ENCODE peak calls at places on chromosomes 2 and 18, in five cellular contexts. J is aorta; V is tibial nerve; X is suprapubic skin; Q is CD4-positive, alpha-beta T cell. I is an unnamed sample.

GRCh38 chr2:43344911-43345373 is 118.5 kb upstream of the ZFP36L2 start:
- DNase-seq in J (no peak), V (no peak), X (no peak), Q (no peak), I (no peak)

GRCh38 chr2:241776336-241777166 is at the start of gene GAL3ST2:
- DNase-seq in J (peak; percentile 74), V (no peak), X (no peak), Q (no peak), I (no peak)

GRCh38 chr18:3151379-3152264 is 68.1 kb downstream of the MYOM1 start:
- DNase-seq in J (no peak), V (no peak), X (no peak), Q (no peak), I (no peak)

GRCh38 chr2:235008584-235009044 is 56.8 kb downstream of the SH3BP4 start:
- DNase-seq in J (no peak), V (no peak), X (no peak), Q (no peak), I (no peak)

GRCh38 chr18:49002881-49003280 is 52.1 kb upstream of the SMAD7 start:
- DNase-seq in J (no peak), V (no peak), X (no peak), Q (no peak), I (no peak)

GRCh38 chr2:96088340-96089335 is 27.7 kb downstream of the ADRA2B start:
- DNase-seq in J (peak; percentile 65), V (peak; percentile 1), X (no peak), Q (no peak), I (no peak)

GRCh38 chr2:38540580-38541290 is 62.0 kb downstream of the HNRNPLL start:
- DNase-seq in J (no peak), V (no peak), X (no peak), Q (no peak), I (no peak)

GRCh38 chr2:232884549-232885263 is 14.6 kb downstream of the SNORC start:
- DNase-seq in J (peak; percentile 69), V (no peak), X (no peak), Q (no peak), I (no peak)

GRCh38 chr2:43219383-43220228 is 6.8 kb downstream of the ZFP36L2 start:
- DNase-seq in J (peak; percentile 94), V (peak; percentile 72), X (peak; percentile 92), Q (peak; percentile 81), I (peak; percentile 87)

GRCh38 chr18:48702346-48703032 is 163.7 kb downstream of the CTIF start:
- DNase-seq in J (no peak), V (no peak), X (no peak), Q (no peak), I (no peak)

GRCh38 chr2:129256642-129257041 is 722.8 kb upstream of the RAB6C start:
- DNase-seq in J (no peak), V (no peak), X (no peak), Q (no peak), I (no peak)

DNA sequence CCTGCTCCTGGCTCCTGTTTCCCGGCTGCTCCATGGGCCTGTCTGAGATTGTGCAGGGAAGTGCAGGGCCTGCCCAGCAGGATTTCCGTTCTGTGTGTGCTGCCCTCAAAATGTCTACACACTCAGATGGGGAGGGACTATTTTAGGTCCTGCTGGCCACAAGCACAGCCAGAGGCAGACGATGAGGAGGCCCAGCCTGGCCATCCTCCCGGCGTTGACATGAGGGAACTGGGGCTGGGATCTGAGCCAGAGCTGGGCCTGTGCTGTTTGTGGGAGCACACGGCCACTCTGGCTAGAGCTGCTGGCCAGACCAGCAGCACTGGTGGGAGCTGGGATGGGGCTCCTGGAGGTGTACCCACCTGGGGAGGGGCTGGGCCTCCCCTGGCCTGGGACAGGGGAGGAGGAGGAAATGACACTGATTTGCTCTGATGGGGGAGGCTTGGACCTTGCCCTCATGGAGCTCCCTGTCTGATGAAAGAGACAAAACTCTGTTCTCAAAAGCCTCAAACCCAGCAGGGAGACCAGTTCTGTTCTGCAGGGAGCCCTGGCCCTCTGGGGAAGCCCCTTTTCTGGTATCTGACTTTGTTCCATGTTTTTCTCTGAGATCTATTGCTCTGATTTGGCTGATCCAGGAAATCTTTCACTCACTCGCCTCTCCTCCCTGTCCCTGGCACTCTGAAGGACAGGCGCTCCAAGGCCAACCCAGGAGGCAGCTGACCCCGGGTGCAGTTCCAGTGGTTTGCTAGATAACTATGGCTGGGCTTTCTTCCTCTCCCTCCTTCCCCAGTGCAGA is 161.8 kb downstream of the DYSF start:
- DNase-seq in J (peak; percentile 89), V (peak; percentile 44), X (no peak), Q (no peak), I (peak; percentile 35)
- H3K27ac ChIP-seq in J (peak overlapping the region; percentile 45), V (peak overlapping the region; percentile 43), X (peak overlapping the region; percentile 58), Q (no peak overlapping the region), I (no peak overlapping the region)

DNA sequence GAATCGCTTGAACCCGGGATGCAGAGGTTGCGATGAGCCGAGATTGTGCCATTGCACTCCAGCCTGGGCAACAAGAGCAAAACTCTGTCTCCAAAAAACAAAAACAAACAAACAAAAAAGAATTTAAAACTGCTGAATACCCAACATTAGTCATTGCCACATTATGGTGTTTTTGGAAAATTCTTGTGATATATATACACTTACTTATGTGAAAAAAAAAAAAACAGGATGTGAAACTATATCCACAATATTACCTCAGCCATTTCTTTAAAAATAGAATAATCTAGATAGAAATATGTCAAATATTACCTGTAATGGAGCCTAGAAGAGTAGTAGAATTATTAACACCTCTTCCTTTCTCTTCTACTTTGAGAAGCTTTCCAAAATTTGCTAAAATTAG is 288.3 kb upstream of the FN1 start:
- DNase-seq in J (no peak), V (no peak), X (no peak), Q (no peak), I (no peak)
- H3K27ac ChIP-seq in J (no peak overlapping the region), V (no peak overlapping the region), X (no peak overlapping the region), Q (no peak overlapping the region), I (no peak overlapping the region)

DNA sequence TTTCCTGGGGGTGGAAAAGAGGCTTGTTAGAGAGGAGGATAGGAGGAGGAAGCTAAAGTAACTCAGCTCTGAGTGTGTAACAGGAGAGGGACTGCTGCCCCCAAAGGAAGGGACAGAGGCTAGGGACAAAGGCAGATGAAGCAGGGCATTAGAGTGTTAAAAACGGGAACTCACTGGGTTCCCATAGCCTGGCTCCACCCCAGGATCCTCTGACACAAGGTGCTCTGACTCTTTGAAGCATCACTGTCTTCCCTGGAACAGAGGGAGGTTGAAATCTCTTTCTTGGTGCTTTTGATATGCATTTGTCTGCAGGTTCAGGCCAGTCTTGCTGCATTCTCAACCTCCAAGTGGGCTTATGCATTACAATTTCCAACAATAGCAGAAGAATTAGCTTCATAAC is 22.9 kb downstream of the IL36A start:
- DNase-seq in J (no peak), V (no peak), X (no peak), Q (no peak), I (no peak)
- H3K27ac ChIP-seq in J (no peak overlapping the region), V (no peak overlapping the region), X (no peak overlapping the region), Q (no peak overlapping the region), I (no peak overlapping the region)

DNA sequence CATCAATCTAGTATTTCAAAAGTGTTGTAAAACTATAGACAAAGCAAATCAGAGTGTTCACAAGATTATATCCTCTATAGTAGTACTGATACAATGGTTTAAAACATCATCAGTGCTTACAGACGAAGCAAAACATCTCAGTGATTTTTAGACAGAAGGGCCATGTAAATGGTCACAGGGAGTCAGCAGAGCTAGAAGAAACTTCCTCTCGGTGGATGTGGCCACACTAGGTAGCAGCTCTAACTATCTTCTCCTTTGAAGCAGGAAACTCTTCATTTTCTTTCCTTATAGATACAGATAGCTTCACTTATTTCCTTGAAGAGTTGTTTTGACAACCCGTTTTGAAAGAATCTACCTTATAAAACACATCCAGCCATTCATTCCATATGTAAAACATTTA is 80.4 kb upstream of the CD226 start:
- DNase-seq in J (no peak), V (no peak), X (no peak), Q (no peak), I (no peak)
- H3K27ac ChIP-seq in J (no peak overlapping the region), V (no peak overlapping the region), X (no peak overlapping the region), Q (no peak overlapping the region), I (no peak overlapping the region)

GRCh38 chr18:74522635-74523548 is 11.4 kb upstream of the CNDP1 start:
- DNase-seq in J (no peak), V (no peak), X (no peak), Q (no peak), I (no peak)

GRCh38 chr18:74518456-74519315 is 15.6 kb upstream of the CNDP1 start:
- DNase-seq in J (no peak), V (no peak), X (no peak), Q (no peak), I (no peak)

GRCh38 chr18:74519320-74520095 is 14.8 kb upstream of the CNDP1 start:
- DNase-seq in J (no peak), V (no peak), X (no peak), Q (no peak), I (no peak)

GRCh38 chr18:74520096-74520833 is 14.0 kb upstream of the CNDP1 start:
- DNase-seq in J (no peak), V (no peak), X (no peak), Q (no peak), I (no peak)

GRCh38 chr18:74521068-74521725 is 13.1 kb upstream of the CNDP1 start:
- DNase-seq in J (no peak), V (no peak), X (no peak), Q (no peak), I (no peak)
- H3K27ac ChIP-seq in J (no peak overlapping the region), V (no peak overlapping the region), X (no peak overlapping the region), Q (no peak overlapping the region), I (no peak overlapping the region)

GRCh38 chr2:102888514-102888913 is 126.7 kb downstream of the TMEM182 start:
- DNase-seq in J (no peak), V (no peak), X (no peak), Q (no peak), I (no peak)

GRCh38 chr2:102891261-102891660 is 129.4 kb downstream of the TMEM182 start:
- DNase-seq in J (no peak), V (no peak), X (no peak), Q (no peak), I (no peak)

GRCh38 chr2:102895386-102895785 is 133.6 kb downstream of the TMEM182 start:
- DNase-seq in J (no peak), V (no peak), X (no peak), Q (no peak), I (no peak)

GRCh38 chr2:102892693-102893290 is 131.0 kb downstream of the TMEM182 start:
- DNase-seq in J (no peak), V (no peak), X (no peak), Q (no peak), I (no peak)

DNA sequence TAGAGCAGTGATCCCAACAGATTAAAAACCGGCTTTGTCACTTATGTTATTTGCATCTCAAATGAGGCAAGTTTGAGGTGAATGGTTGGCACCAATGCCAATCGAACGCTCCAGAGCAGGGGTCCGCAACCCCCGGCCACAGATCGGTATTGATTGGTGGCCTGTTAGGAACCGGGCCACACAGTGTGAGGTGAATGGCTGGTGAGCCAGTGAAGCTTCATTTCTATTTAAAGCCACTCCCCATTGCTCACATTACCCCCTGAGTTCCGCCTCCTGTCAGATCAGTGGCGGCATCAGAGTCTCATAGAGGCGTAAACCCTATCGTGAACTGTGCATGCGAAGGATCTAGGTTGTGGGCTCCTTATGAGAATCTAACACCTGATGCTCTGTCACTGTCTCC is 132.0 kb downstream of the TMEM182 start:
- DNase-seq in J (no peak), V (no peak), X (no peak), Q (no peak), I (no peak)
- H3K27ac ChIP-seq in J (no peak overlapping the region), V (no peak overlapping the region), X (no peak overlapping the region), Q (no peak overlapping the region), I (no peak overlapping the region)

I was measured in RWPE2.